ENCODE peak calls at places on chromosomes 4 and X, in five cellular contexts. One of them, this sample, is unnamed. For H3K4me1, the result is how much of the 10 kb centered on the place peaks cover.

GRCh38 chrX:82591421-82591820 is 916.7 kb upstream of the POU3F4 start:
- DNase-seq in upper lobe of right lung: no peak
- DNase-seq in testis: no peak
- DNase-seq in transverse colon: no peak
- DNase-seq in left lung: no peak
- DNase-seq in this sample: no peak

GRCh38 chrX:2656243-2656836 is 34.8 kb upstream of the CD99 start:
- DNase-seq in upper lobe of right lung: no peak
- DNase-seq in testis: no peak
- DNase-seq in transverse colon: no peak
- DNase-seq in left lung: no peak
- DNase-seq in this sample: no peak

GRCh38 chr4:101961144-101961543 is 170.6 kb downstream of the BANK1 start:
- DNase-seq in upper lobe of right lung: no peak
- DNase-seq in testis: no peak
- DNase-seq in transverse colon: no peak
- DNase-seq in left lung: no peak
- DNase-seq in this sample: no peak

GRCh38 chrX:40996886-40997530 is 88.2 kb upstream of the USP9X start:
- DNase-seq in upper lobe of right lung: no peak
- DNase-seq in testis: no peak
- DNase-seq in transverse colon: no peak
- DNase-seq in left lung: no peak
- DNase-seq in this sample: no peak

GRCh38 chrX:109270580-109271484 is 211.1 kb downstream of the GUCY2F start:
- DNase-seq in upper lobe of right lung: peak
- DNase-seq in testis: no peak
- DNase-seq in transverse colon: peak
- DNase-seq in left lung: no peak
- DNase-seq in this sample: peak

GRCh38 chrX:10769165-10769564 is 148.8 kb upstream of the MID1 start:
- DNase-seq in upper lobe of right lung: no peak
- DNase-seq in testis: no peak
- DNase-seq in transverse colon: no peak
- DNase-seq in left lung: no peak
- DNase-seq in this sample: no peak

GRCh38 chr4:8071741-8072140 is 86.9 kb downstream of the ABLIM2 start:
- DNase-seq in upper lobe of right lung: no peak
- DNase-seq in testis: no peak
- DNase-seq in transverse colon: no peak
- DNase-seq in left lung: peak
- DNase-seq in this sample: no peak

GRCh38 chr4:87975466-87975865 is at the start of gene SPP1:
- DNase-seq in upper lobe of right lung: no peak
- DNase-seq in testis: peak
- DNase-seq in transverse colon: no peak
- DNase-seq in left lung: peak
- DNase-seq in this sample: no peak

GRCh38 chr4:42280327-42281095 is 116.8 kb upstream of the SHISA3 start:
- DNase-seq in upper lobe of right lung: no peak
- DNase-seq in testis: no peak
- DNase-seq in transverse colon: no peak
- DNase-seq in left lung: no peak
- DNase-seq in this sample: no peak

GRCh38 chrX:38860106-38861013 is 59.1 kb downstream of the MID1IP1 start:
- DNase-seq in upper lobe of right lung: no peak
- DNase-seq in testis: no peak
- DNase-seq in transverse colon: no peak
- DNase-seq in left lung: no peak
- DNase-seq in this sample: no peak

GRCh38 chrX:103343105-103343504 is 13.1 kb downstream of the TCEAL7 start:
- DNase-seq in upper lobe of right lung: no peak
- DNase-seq in testis: peak
- DNase-seq in transverse colon: peak
- DNase-seq in left lung: no peak
- DNase-seq in this sample: no peak

GRCh38 chr4:83074086-83074704 is 39.2 kb downstream of the COPS4 start:
- DNase-seq in upper lobe of right lung: no peak
- DNase-seq in testis: peak
- DNase-seq in transverse colon: peak
- DNase-seq in left lung: no peak
- DNase-seq in this sample: no peak

GRCh38 chrX:48956728-48957414 is 536 bp downstream of the OTUD5 start:
- DNase-seq in upper lobe of right lung: peak
- DNase-seq in testis: peak
- DNase-seq in transverse colon: peak
- DNase-seq in left lung: peak
- DNase-seq in this sample: no peak

GRCh38 chr4:120348521-120348920 is 281.9 kb upstream of the MAD2L1 start:
- DNase-seq in upper lobe of right lung: no peak
- DNase-seq in testis: no peak
- DNase-seq in transverse colon: no peak
- DNase-seq in left lung: no peak
- DNase-seq in this sample: no peak

GRCh38 chrX:118228041-118228440 is 111.4 kb upstream of the KLHL13 start:
- DNase-seq in upper lobe of right lung: no peak
- DNase-seq in testis: no peak
- DNase-seq in transverse colon: no peak
- DNase-seq in left lung: no peak
- DNase-seq in this sample: no peak

GRCh38 chr4:149999485-150000074 is 78.7 kb upstream of the DCLK2 start:
- DNase-seq in upper lobe of right lung: no peak
- DNase-seq in testis: peak
- DNase-seq in transverse colon: no peak
- DNase-seq in left lung: no peak
- DNase-seq in this sample: no peak

GRCh38 chr4:182929296-182929695 is 12.1 kb upstream of the DCTD start:
- DNase-seq in upper lobe of right lung: no peak
- DNase-seq in testis: no peak
- DNase-seq in transverse colon: no peak
- DNase-seq in left lung: no peak
- DNase-seq in this sample: no peak

GRCh38 chr4:123361195-123361861 is 35.3 kb upstream of the SPRY1 start:
- DNase-seq in upper lobe of right lung: no peak
- DNase-seq in testis: no peak
- DNase-seq in transverse colon: peak
- DNase-seq in left lung: no peak
- DNase-seq in this sample: no peak

GRCh38 chrX:118056870-118057269 is 59.7 kb downstream of the KLHL13 start:
- DNase-seq in upper lobe of right lung: no peak
- DNase-seq in testis: no peak
- DNase-seq in transverse colon: no peak
- DNase-seq in left lung: no peak
- DNase-seq in this sample: no peak

GRCh38 chrX:106935175-106935574 is 15.0 kb downstream of the CLDN2 start:
- DNase-seq in upper lobe of right lung: no peak
- DNase-seq in testis: no peak
- DNase-seq in transverse colon: no peak
- DNase-seq in left lung: no peak
- DNase-seq in this sample: no peak

GRCh38 chr4:3235030-3235345 is 14.0 kb upstream of the MSANTD1 start:
- DNase-seq in upper lobe of right lung: no peak
- DNase-seq in testis: no peak
- DNase-seq in transverse colon: no peak
- DNase-seq in left lung: peak
- DNase-seq in this sample: no peak

GRCh38 chr4:10018818-10019438 is 2.4 kb downstream of the SLC2A9 start:
- DNase-seq in upper lobe of right lung: peak
- DNase-seq in testis: peak
- DNase-seq in transverse colon: peak
- DNase-seq in left lung: peak
- DNase-seq in this sample: peak
- H3K4me1 ChIP-seq in upper lobe of right lung: under half
- H3K4me1 ChIP-seq in testis: under half
- H3K4me1 ChIP-seq in transverse colon: under half
- H3K4me1 ChIP-seq in left lung: under half
- H3K4me1 ChIP-seq in this sample: under half

DNA sequence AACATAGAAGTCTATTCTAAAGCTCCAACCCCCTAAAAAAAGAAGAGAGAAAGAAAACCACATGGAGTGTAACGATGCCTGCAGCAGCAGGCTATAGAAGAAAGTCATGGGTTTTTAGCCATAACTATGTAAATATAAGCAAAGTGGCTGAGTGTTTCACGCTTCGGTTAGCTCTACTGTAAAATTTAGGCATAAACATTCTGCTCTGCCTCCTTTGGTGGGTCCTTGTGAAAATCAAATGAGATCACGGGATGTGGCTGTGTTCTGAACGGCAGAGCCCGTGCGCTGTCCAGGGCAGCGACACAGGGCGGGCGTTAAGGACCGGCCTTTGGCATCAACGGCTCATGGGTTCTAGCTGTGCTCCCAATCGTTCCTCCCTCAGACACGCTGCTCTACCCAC is 78.3 kb downstream of the IRF2 start:
- DNase-seq in upper lobe of right lung: no peak
- DNase-seq in testis: no peak
- DNase-seq in transverse colon: no peak
- DNase-seq in left lung: no peak
- DNase-seq in this sample: no peak
- H3K4me1 ChIP-seq in upper lobe of right lung: under half
- H3K4me1 ChIP-seq in testis: under half
- H3K4me1 ChIP-seq in transverse colon: under half
- H3K4me1 ChIP-seq in left lung: under half
- H3K4me1 ChIP-seq in this sample: under half

DNA sequence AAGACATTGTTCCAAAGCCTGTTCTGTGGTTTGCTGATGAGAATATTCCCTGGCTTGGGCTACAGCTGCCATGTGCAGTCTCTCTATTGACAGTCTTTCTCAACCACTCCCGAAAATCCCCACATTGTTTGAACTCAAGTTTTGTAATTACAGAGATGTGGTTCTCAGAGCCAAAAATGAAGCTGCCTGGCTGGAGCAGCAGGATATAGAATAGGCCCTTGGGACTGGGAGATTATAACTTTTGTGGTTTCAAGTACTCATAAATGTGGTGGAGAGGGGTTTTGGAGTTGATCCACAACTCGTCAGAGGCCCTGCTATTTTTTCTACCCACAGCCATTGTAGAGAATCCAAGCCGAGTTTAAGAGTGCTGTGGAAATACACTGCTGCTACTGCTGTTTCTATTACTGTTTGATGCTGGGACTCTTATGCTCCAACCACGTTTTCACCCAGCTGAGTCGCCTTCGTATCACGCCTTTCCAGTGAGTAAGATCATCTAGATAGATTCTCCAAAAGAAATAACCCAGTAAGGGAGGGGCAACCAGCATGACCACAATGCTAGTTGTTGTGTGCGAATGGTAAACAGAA is 57.1 kb upstream of the ATXN3L start:
- DNase-seq in upper lobe of right lung: no peak
- DNase-seq in testis: no peak
- DNase-seq in transverse colon: no peak
- DNase-seq in left lung: no peak
- DNase-seq in this sample: no peak
- H3K4me1 ChIP-seq in upper lobe of right lung: under half
- H3K4me1 ChIP-seq in testis: under half
- H3K4me1 ChIP-seq in transverse colon: under half
- H3K4me1 ChIP-seq in left lung: under half
- H3K4me1 ChIP-seq in this sample: under half

DNA sequence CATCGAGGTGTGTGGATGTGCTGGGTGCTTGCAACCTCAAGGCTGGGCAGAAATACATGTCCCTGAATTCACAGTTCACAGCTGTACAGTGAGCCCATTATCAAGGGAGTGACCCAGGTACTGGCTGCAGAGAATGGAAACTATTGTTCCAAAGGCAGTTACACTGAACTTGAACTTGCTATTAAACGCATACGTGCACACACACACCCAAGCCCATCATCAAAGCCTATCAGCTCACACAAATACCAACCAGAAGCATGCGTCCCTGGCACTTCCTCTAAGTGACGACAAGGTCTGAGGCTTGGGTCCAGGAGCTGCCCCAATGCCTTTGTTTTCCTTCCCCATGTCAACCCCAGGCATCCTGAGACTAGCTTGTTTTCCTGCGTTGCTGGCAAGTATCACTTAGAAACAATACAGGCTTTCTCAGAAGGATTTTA is 88.6 kb downstream of the IRF2 start:
- DNase-seq in upper lobe of right lung: no peak
- DNase-seq in testis: no peak
- DNase-seq in transverse colon: peak
- DNase-seq in left lung: no peak
- DNase-seq in this sample: no peak
- H3K4me1 ChIP-seq in upper lobe of right lung: under half
- H3K4me1 ChIP-seq in testis: under half
- H3K4me1 ChIP-seq in transverse colon: under half
- H3K4me1 ChIP-seq in left lung: under half
- H3K4me1 ChIP-seq in this sample: under half

This sample was measured in RWPE2.